ENCODE peak calls at places on chromosomes 16 and 17, in seven cellular contexts. H is body of pancreas; R is fibroblast of lung; U is fibroblast of the aortic adventitia; A is choroid plexus epithelial cell; G is heart left ventricle; F is CD8-positive, alpha-beta memory T cell. K is an unnamed sample.

GRCh38 chr17:14206891-14207290 is 29.8 kb downstream of the CDRT15 start:
- DNase-seq in H (no peak), R (no peak), U (no peak), A (no peak), G (no peak), F (no peak), K (no peak)

GRCh38 chr17:38870259-38871165 is 654 bp downstream of the LASP1 start:
- DNase-seq in H (peak), R (peak), U (peak), A (peak), G (peak), F (peak), K (peak)

GRCh38 chr16:1403733-1404132 is 10.8 kb downstream of the UNKL start:
- DNase-seq in H (no peak), R (no peak), U (no peak), A (no peak), G (no peak), F (no peak), K (no peak)

GRCh38 chr16:70801611-70802010 is 653 bp upstream of the VAC14 start:
- DNase-seq in H (no peak), R (no peak), U (no peak), A (no peak), G (no peak), F (no peak), K (no peak)

GRCh38 chr17:2213291-2213960 is 90.2 kb downstream of the SMG6 start:
- DNase-seq in H (no peak), R (peak), U (peak), A (peak), G (peak), F (no peak), K (peak)

GRCh38 chr17:39929657-39930407 is 2.3 kb downstream of the LRRC3C start:
- DNase-seq in H (no peak), R (peak), U (peak), A (peak), G (no peak), F (no peak), K (peak)

GRCh38 chr17:13114601-13115024 is 96.8 kb upstream of the ELAC2 start:
- DNase-seq in H (peak), R (peak), U (peak), A (peak), G (peak), F (no peak), K (peak)

GRCh38 chr17:63792055-63792729 is 18.2 kb downstream of the DDX42 start:
- DNase-seq in H (no peak), R (no peak), U (no peak), A (no peak), G (no peak), F (no peak), K (no peak)

DNA sequence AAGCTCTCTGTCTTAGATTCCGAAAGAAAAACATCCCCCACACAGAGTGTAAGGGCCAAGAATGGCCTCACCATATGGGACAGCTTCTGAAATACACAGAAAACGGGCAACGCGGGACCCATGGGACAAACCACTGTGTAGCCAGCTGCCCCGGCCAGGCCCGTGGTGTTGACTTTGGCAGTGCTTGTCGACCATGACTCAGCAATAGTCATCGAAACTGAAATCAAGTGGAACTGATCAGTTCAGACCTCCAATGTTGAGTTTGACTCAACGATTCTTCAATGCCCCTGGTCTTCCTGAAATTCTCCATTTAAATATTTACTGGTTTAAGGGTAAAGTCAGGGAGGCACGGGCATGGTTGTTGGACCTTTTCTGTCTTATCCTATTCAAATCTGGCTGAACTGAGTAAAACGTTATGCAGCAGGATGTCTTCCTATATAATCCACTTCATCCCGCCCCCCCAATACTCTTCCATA is 27.5 kb downstream of the ZFHX3 start:
- DNase-seq in H (peak), R (peak), U (peak), A (peak), G (peak), F (no peak), K (peak)
- H3K4me3 ChIP-seq in H (no peak), R (no peak), U (no peak), A (no peak), G (no peak), F (no peak), K (no peak)

DNA sequence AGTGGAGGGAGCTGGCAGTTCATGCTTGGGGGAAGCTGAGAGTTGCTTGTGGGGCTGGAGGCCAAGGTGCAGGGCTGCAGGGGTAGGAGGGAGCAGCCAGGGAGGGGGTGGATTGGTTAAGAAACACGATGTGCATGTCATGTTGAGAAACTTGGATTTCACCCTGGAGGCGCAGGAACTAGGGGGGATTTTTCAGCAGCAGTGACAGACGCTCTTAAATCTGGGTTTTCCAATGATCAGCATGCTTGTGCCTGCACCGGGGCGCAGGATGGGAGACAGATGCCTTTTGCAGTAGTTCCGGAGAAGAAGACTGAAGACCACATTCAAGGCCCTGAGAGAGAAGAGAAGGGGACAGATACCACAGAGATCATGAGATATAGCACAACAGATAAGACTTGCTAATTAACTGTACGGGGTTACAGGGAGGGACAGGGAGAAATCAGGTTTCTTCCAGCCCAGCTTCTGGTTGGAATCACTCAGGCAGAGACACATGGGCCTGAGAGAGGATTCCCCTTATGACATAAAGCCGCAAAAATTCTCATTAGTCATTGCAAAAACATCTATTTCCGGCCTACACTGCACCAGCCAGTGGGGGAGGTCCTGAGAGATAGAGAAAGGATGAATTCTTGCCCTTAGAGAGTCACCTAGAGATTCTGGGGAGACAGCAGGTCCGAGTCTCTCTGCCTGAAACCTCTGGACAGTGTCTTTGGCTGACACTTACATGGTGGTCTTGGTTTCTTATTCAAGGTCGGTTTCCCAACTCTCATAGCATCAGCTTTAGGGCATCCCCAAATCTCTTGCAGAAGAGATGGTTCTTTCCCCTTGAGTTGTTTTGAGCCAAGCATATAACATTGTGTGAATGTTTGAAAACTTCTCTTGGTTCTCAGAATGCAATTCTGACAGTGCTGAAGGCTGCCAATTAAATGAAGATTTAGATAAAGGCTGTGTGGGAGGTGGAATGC is 27.1 kb downstream of the CDH13 start:
- DNase-seq in H (no peak), R (peak), U (peak), A (peak), G (no peak), F (peak), K (peak)
- H3K4me3 ChIP-seq in H (no peak), R (peak), U (no peak), A (peak), G (no peak), F (no peak), K (peak)

GRCh38 chr17:79083191-79083971 is 8.8 kb downstream of the ENGASE start:
- DNase-seq in H (no peak), R (no peak), U (no peak), A (no peak), G (no peak), F (no peak), K (no peak)

GRCh38 chr17:79085921-79086551 is 11.4 kb downstream of the ENGASE start:
- DNase-seq in H (no peak), R (no peak), U (no peak), A (no peak), G (no peak), F (no peak), K (no peak)

GRCh38 chr17:79086609-79087427 is 12.2 kb downstream of the ENGASE start:
- DNase-seq in H (no peak), R (no peak), U (no peak), A (no peak), G (no peak), F (no peak), K (no peak)

GRCh38 chr17:79084291-79085153 is 9.9 kb downstream of the ENGASE start:
- DNase-seq in H (no peak), R (no peak), U (no peak), A (no peak), G (no peak), F (no peak), K (no peak)

GRCh38 chr17:79085154-79085920 is 10.7 kb downstream of the ENGASE start:
- DNase-seq in H (no peak), R (no peak), U (no peak), A (no peak), G (no peak), F (no peak), K (no peak)
- H3K4me3 ChIP-seq in H (no peak), R (no peak), U (no peak), A (no peak), G (no peak), F (no peak), K (no peak)

GRCh38 chr17:31686495-31686894 is 172.5 kb downstream of the COPRS start:
- DNase-seq in H (no peak), R (peak), U (no peak), A (no peak), G (no peak), F (no peak), K (no peak)
- H3K4me3 ChIP-seq in H (no peak), R (no peak), U (no peak), A (no peak), G (no peak), F (no peak), K (no peak)